ENCODE peak calls at places on chromosomes 13 and 19, in six cellular contexts. V is thoracic aorta, Z is HCEC 1CT, T is NCI-H510A, H is GM23248, O is nucleus accumbens. J is an unnamed sample.

GRCh38 chr19:19459707-19460251 is 54.3 kb downstream of the GATAD2A start:
- DNase-seq in T (no peak), O (no peak), V (no peak), Z (peak; percentile 79), H (peak; percentile 89), J (peak; percentile 87)

GRCh38 chr19:7934766-7935165 is 8.7 kb downstream of the TIMM44 start:
- DNase-seq in V (no peak), T (no peak), Z (no peak), O (no peak), H (no peak), J (no peak)

GRCh38 chr13:28409648-28410047 is 85.3 kb downstream of the FLT1 start:
- DNase-seq in T (no peak), V (no peak), O (no peak), Z (no peak), H (no peak), J (peak; percentile 67)

GRCh38 chr19:3057275-3057714 is 5.0 kb downstream of the TLE5 start:
- DNase-seq in H (peak; percentile 58), V (peak; percentile 51), O (peak; percentile 58), Z (no peak), T (peak; percentile 51), J (no peak)

GRCh38 chr19:54518844-54519243 is 16.2 kb downstream of the LAIR2 start:
- DNase-seq in H (no peak), Z (no peak), T (no peak), O (no peak), V (no peak), J (no peak)

GRCh38 chr13:51583469-51583874 is 790 bp upstream of the WDFY2 start:
- DNase-seq in H (no peak), T (no peak), V (no peak), Z (no peak), O (no peak), J (no peak)

GRCh38 chr19:52992109-52993004 is 21.4 kb upstream of the ERVV-1 start:
- DNase-seq in T (no peak), O (no peak), Z (no peak), V (no peak), H (peak; percentile 24), J (peak; percentile 5)

GRCh38 chr19:46571495-46571894 is 29.6 kb upstream of the CALM3 start:
- DNase-seq in V (no peak), H (peak; percentile 30), O (no peak), T (no peak), Z (no peak), J (peak; percentile 18)

GRCh38 chr13:107832521-107833095 is 382.7 kb downstream of the LIG4 start:
- DNase-seq in Z (no peak), O (no peak), V (no peak), T (peak; percentile 29), H (no peak), J (no peak)

GRCh38 chr13:110525328-110526319 is 35.9 kb downstream of the RAB20 start:
- DNase-seq in Z (no peak), V (no peak), T (peak; percentile 98), H (no peak), O (no peak), J (no peak)

GRCh38 chr19:15015946-15016542 is 33.2 kb upstream of the CASP14 start:
- DNase-seq in T (no peak), H (peak; percentile 36), Z (no peak), V (no peak), O (no peak), J (peak; percentile 32)

J was measured in EH.